ENCODE peak calls at places on chromosomes 6 and 20, in nine cellular contexts. B, A, T, X, W, G, U, I and N are unnamed samples.

GRCh38 chr20:4568560-4568959 is 153.1 kb upstream of the PRND start:
- DNase-seq in X (no peak), W (no peak), B (no peak), A (no peak), G (no peak), I (no peak), U (no peak), T (no peak), N (no peak)

GRCh38 chr20:34045930-34046329 is 52.2 kb downstream of the RALY start:
- DNase-seq in I (no peak), A (no peak), W (no peak), X (no peak), T (no peak), U (no peak), B (no peak), G (no peak), N (no peak)

GRCh38 chr20:2293971-2294370 is 1.8 kb upstream of the TGM3 start:
- DNase-seq in A (no peak), X (no peak), I (no peak), B (no peak), T (no peak), W (no peak), G (no peak), U (no peak), N (no peak)

GRCh38 chr6:93624408-93624807 is 205.0 kb upstream of the EPHA7 start:
- DNase-seq in A (no peak), U (peak; percentile 71), W (no peak), T (no peak), G (no peak), B (no peak), X (no peak), I (no peak), N (no peak)

GRCh38 chr20:41423026-41423425 is 56.4 kb upstream of the EMILIN3 start:
- DNase-seq in I (no peak), A (no peak), B (no peak), T (no peak), X (no peak), G (no peak), U (no peak), W (no peak), N (no peak)

GRCh38 chr20:62117658-62118057 is 4.6 kb upstream of the LSM14B start:
- DNase-seq in W (peak; percentile 77), I (no peak), X (no peak), G (no peak), B (no peak), U (no peak), T (no peak), A (no peak), N (peak; percentile 84)

GRCh38 chr6:148972481-148972880 is 225.7 kb downstream of the UST start:
- DNase-seq in W (peak; percentile 40), B (peak; percentile 47), G (peak; percentile 48), I (no peak), A (no peak), T (no peak), X (no peak), U (peak; percentile 93), N (peak; percentile 85)

GRCh38 chr20:43972051-43972450 is 57.4 kb downstream of the TOX2 start:
- DNase-seq in G (no peak), T (no peak), X (no peak), A (no peak), I (no peak), B (no peak), W (no peak), U (no peak), N (no peak)

GRCh38 chr6:22072939-22073338 is 223.9 kb downstream of the PRL start:
- DNase-seq in G (no peak), X (no peak), B (no peak), U (peak; percentile 21), W (no peak), I (peak; percentile 5), A (no peak), T (no peak), N (no peak)

GRCh38 chr6:129567374-129567773 is 142.6 kb downstream of the ARHGAP18 start:
- DNase-seq in G (peak; percentile 35), I (peak; percentile 6), A (peak; percentile 6), X (no peak), W (no peak), B (peak; percentile 28), U (no peak), T (peak; percentile 31), N (no peak)

GRCh38 chr20:49608752-49609670 is 41.1 kb upstream of the PTGIS start:
- DNase-seq in W (peak; percentile 73), U (peak; percentile 60), X (no peak), I (peak; percentile 65), B (no peak), T (peak; percentile 41), A (peak; percentile 83), G (peak; percentile 91), N (peak; percentile 82)

GRCh38 chr6:129906515-129907077 is 45.5 kb upstream of the TMEM244 start:
- DNase-seq in G (no peak), A (no peak), T (no peak), W (no peak), U (no peak), B (no peak), I (no peak), X (no peak), N (no peak)

GRCh38 chr6:100518588-100518987 is 53.9 kb upstream of the SIM1 start:
- DNase-seq in I (no peak), B (no peak), W (no peak), A (no peak), X (no peak), G (no peak), T (no peak), U (no peak), N (no peak)

GRCh38 chr6:108361312-108361932 is 66.6 kb downstream of the AFG1L start:
- DNase-seq in A (peak; percentile 19), U (no peak), X (no peak), I (peak; percentile 29), G (no peak), B (no peak), W (no peak), T (no peak), N (no peak)

GRCh38 chr6:43391448-43392031 is 22.1 kb upstream of the ZNF318 start:
- DNase-seq in I (no peak), G (no peak), U (no peak), A (no peak), T (no peak), B (no peak), W (peak; percentile 54), X (no peak), N (no peak)

GRCh38 chr6:113873043-113873667 is 16.0 kb downstream of the MARCKS start:
- DNase-seq in T (no peak), B (no peak), I (no peak), G (peak; percentile 64), W (no peak), U (no peak), A (no peak), X (no peak), N (peak; percentile 69)